ENCODE peak calls at places on chromosomes 3 and 15, in four cellular contexts. L, K, B and S are unnamed samples.

GRCh38 chr15:62717496-62717895 is 325.1 kb upstream of the TPM1 start:
- DNase-seq in L (no peak), K (no peak), B (no peak), S (no peak)

GRCh38 chr3:36488077-36488789 is 107.9 kb downstream of the STAC start:
- DNase-seq in L (no peak), K (no peak), B (no peak), S (no peak)

GRCh38 chr15:85583404-85584390 is 203.3 kb downstream of the AKAP13 start:
- DNase-seq in L (peak; percentile 36), K (no peak), B (no peak), S (peak; percentile 77)

GRCh38 chr3:87122766-87123165 is 104.3 kb upstream of the CHMP2B start:
- DNase-seq in L (no peak), K (no peak), B (no peak), S (no peak)

GRCh38 chr3:25493786-25494185 is 65.7 kb downstream of the RARB start:
- DNase-seq in L (no peak), K (no peak), B (no peak), S (no peak)

GRCh38 chr15:28289694-28290463 is 32.1 kb downstream of the HERC2 start:
- DNase-seq in L (no peak), K (no peak), B (no peak), S (no peak)

GRCh38 chr3:152258448-152259302 is 10.1 kb upstream of the MBNL1 start:
- DNase-seq in L (peak; percentile 80), K (peak; percentile 69), B (no peak), S (no peak)

GRCh38 chr3:163971861-163972260 is 1106.4 kb downstream of the SI start:
- DNase-seq in L (no peak), K (no peak), B (no peak), S (no peak)

GRCh38 chr15:60840703-60841411 is 361.9 kb upstream of the ICE2 start:
- DNase-seq in L (no peak), K (no peak), B (no peak), S (no peak)

GRCh38 chr3:174153875-174154274 is 705.3 kb upstream of the NAALADL2 start:
- DNase-seq in L (no peak), K (no peak), B (no peak), S (no peak)

GRCh38 chr3:119401069-119401468 is 62.3 kb downstream of the TMEM39A start:
- DNase-seq in L (no peak), K (no peak), B (no peak), S (peak; percentile 72)

GRCh38 chr3:110518031-110518430 is 553.6 kb upstream of the NECTIN3 start:
- DNase-seq in L (no peak), K (no peak), B (no peak), S (no peak)

GRCh38 chr3:123026551-123027291 is 842 bp downstream of the SEMA5B start:
- DNase-seq in L (no peak), K (peak; percentile 37), B (peak; percentile 87), S (no peak)

GRCh38 chr15:64046347-64047153 is at the start of gene DAPK2:
- DNase-seq in L (peak; percentile 21), K (peak; percentile 91), B (peak; percentile 85), S (peak; percentile 47)

GRCh38 chr15:44662478-44663409 is 718 bp downstream of the SPG11 start:
- DNase-seq in L (peak; percentile 34), K (peak; percentile 82), B (peak; percentile 63), S (peak; percentile 92)

GRCh38 chr15:62853833-62854210 is 188.7 kb upstream of the TPM1 start:
- DNase-seq in L (no peak), K (no peak), B (peak; percentile 44), S (no peak)

GRCh38 chr15:48373855-48374421 is 42.7 kb downstream of the DUT start:
- DNase-seq in L (no peak), K (peak; percentile 15), B (no peak), S (no peak)

GRCh38 chr3:141682921-141683320 is 55.2 kb upstream of the RNF7 start:
- DNase-seq in L (no peak), K (no peak), B (no peak), S (no peak)

GRCh38 chr15:60745469-60745971 is 266.6 kb upstream of the ICE2 start:
- DNase-seq in L (no peak), K (no peak), B (no peak), S (no peak)

GRCh38 chr3:65672876-65673815 is 365.6 kb downstream of the MAGI1 start:
- DNase-seq in L (peak; percentile 43), K (peak; percentile 69), B (peak; percentile 87), S (peak; percentile 50)

GRCh38 chr3:21290557-21290956 is 460.5 kb downstream of the ZNF385D start:
- DNase-seq in L (no peak), K (no peak), B (peak; percentile 4), S (no peak)

GRCh38 chr3:42262525-42262924 is 3.5 kb downstream of the CCK start:
- DNase-seq in L (peak; percentile 13), K (no peak), B (no peak), S (no peak)

GRCh38 chr3:125062904-125063618 is 7.3 kb upstream of the HEG1 start:
- DNase-seq in L (no peak), K (peak; percentile 59), B (no peak), S (no peak)

GRCh38 chr3:72446406-72447058 is 401.7 kb downstream of the SHQ1 start:
- DNase-seq in L (no peak), K (no peak), B (peak; percentile 55), S (peak; percentile 56)

GRCh38 chr3:166455724-166456123 is 618.5 kb upstream of the BCHE start:
- DNase-seq in L (no peak), K (no peak), B (no peak), S (no peak)

GRCh38 chr15:99717129-99718024 is 15.9 kb downstream of the LYSMD4 start:
- DNase-seq in L (no peak), K (no peak), B (no peak), S (no peak)

GRCh38 chr3:156102267-156102912 is 18.0 kb upstream of the KCNAB1 start:
- DNase-seq in L (no peak), K (no peak), B (no peak), S (no peak)

GRCh38 chr15:68644996-68645395 is 66.2 kb downstream of the CORO2B start:
- DNase-seq in L (no peak), K (no peak), B (no peak), S (no peak)

GRCh38 chr15:71518661-71519060 is 291.7 kb upstream of the NR2E3 start:
- DNase-seq in L (no peak), K (no peak), B (no peak), S (no peak)

GRCh38 chr15:93033434-93034045 is 55.5 kb downstream of the RGMA start:
- DNase-seq in L (no peak), K (no peak), B (no peak), S (no peak)

GRCh38 chr15:61994216-61994615 is 66.0 kb downstream of the VPS13C start:
- DNase-seq in L (no peak), K (no peak), B (no peak), S (no peak)

GRCh38 chr15:59543721-59544547 is 67.6 kb upstream of the GCNT3 start:
- DNase-seq in L (no peak), K (no peak), B (no peak), S (peak; percentile 64)

GRCh38 chr3:23864954-23865353 is 51.8 kb downstream of the NKIRAS1 start:
- DNase-seq in L (no peak), K (no peak), B (no peak), S (no peak)

GRCh38 chr15:95025924-95026728 is 794.8 kb downstream of the MCTP2 start:
- DNase-seq in L (peak; percentile 13), K (peak; percentile 56), B (peak; percentile 79), S (peak; percentile 19)

GRCh38 chr3:176696816-176697215 is 500.5 kb downstream of the TBL1XR1 start:
- DNase-seq in L (no peak), K (no peak), B (no peak), S (no peak)

DNA sequence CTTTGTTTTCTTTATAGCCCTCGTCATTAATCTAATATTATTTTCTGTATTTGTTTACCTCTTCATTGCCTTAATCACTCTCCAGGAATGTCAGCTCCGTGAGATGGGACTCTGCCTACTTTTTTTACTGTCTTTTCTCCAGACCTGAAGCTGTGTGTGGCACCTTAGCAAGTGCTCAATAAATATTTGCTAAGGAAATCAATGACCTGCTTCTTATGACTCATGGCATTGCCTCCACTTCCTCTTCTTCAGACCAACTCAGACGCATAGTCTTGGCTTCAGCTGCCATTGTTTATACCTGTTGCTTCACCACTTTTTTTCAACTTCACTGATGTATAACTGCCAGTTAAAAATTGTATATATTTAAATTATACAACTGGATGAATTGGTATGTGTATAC is 218.5 kb upstream of the CMC1 start:
- DNase-seq in L (no peak), K (no peak), B (no peak), S (no peak)
- TF ChIP-seq CTCF in L (no peak), K (no peak), B (no peak), S (no peak)

GRCh38 chr3:185766645-185767323 is 58.1 kb downstream of the IGF2BP2 start:
- DNase-seq in L (no peak), K (no peak), B (no peak), S (no peak)

GRCh38 chr3:185760550-185760949 is 64.3 kb downstream of the IGF2BP2 start:
- DNase-seq in L (no peak), K (no peak), B (no peak), S (no peak)

GRCh38 chr3:185767324-185767688 is 57.5 kb downstream of the IGF2BP2 start:
- DNase-seq in L (no peak), K (no peak), B (no peak), S (no peak)

GRCh38 chr3:185763347-185764010 is 61.4 kb downstream of the IGF2BP2 start:
- DNase-seq in L (no peak), K (no peak), B (no peak), S (no peak)

DNA sequence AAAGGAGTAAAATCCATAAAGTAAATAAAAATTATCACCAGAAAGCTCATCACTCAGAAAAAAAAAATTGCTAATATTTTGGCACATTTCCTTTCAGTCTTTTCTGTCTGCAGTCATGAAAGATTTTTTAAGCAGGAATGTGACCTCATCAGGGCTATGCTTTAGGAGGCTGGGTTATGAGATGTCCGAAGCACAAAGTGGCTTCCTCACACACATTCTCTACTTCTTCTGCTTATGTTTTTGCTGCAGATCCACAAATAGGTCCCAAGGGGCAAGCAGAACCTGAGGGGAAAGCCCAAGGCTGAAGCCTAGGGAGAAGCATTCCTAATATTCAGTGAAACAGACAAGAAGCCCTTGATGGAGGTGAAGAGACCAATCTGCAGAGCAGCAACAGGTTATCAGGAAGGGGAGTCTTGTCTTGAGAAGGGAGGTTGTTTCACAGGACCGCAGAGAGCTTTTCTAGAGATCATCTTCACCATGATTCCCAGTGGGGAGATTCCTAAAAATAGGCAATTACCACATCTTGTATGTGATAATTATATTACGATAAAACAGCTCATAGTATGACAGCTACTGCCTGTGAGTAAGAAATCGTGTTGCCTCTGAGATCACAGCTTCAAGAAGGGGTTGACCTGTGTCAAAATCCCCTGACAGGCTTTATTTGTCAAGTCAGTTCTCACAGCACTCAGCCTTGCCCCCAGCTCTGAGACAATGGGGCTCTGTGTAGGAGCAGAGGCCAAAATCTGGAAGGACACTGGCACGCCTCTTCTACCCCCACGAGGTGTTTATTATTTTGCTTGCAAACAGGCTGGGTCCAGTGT is 60.5 kb downstream of the IGF2BP2 start:
- DNase-seq in L (no peak), K (no peak), B (no peak), S (no peak)
- H3K79me2 ChIP-seq in L (peaks cover 100% of the 10 kb centered on the region), K (peaks cover 100% of the 10 kb centered on the region), B (peaks cover 92% of the 10 kb centered on the region), S (no peaks in the 10 kb centered on the region)

GRCh38 chr3:149879872-149880271 is 66.9 kb downstream of the RNF13 start:
- DNase-seq in L (peak; percentile 24), K (peak; percentile 69), B (peak; percentile 82), S (peak; percentile 39)
- TF ChIP-seq EZH2phosphoT487 in L (no peak), K (no peak), B (no peak), S (no peak)

GRCh38 chr3:78838362-78838761 is 929.4 kb downstream of the ROBO1 start:
- DNase-seq in L (no peak), K (no peak), B (no peak), S (no peak)
- TF ChIP-seq CTCF in L (no peak), K (no peak), B (no peak), S (no peak)